ENCODE peak calls at places on chromosome X, in seven cellular contexts. J, N, K, Y, I, C and W are unnamed samples.

GRCh38 chrX:119155416-119156035 is 27.9 kb upstream of the KIAA1210 start:
- DNase-seq in Y (no peak), I (no peak), J (peak; percentile 81), K (no peak), C (no peak), N (no peak), W (no peak)

GRCh38 chrX:153307546-153308175 is 13.9 kb downstream of the PNMA6F start:
- DNase-seq in Y (peak; percentile 0), N (no peak), I (no peak), J (peak; percentile 8), C (no peak), K (no peak), W (no peak)

GRCh38 chrX:11722304-11722703 is 35.7 kb upstream of the MSL3 start:
- DNase-seq in I (no peak), N (no peak), K (no peak), Y (no peak), J (no peak), C (no peak), W (no peak)

GRCh38 chrX:22698151-22698550 is 301.6 kb upstream of the DDX53 start:
- DNase-seq in Y (no peak), J (no peak), K (no peak), C (no peak), N (no peak), I (no peak), W (no peak)

GRCh38 chrX:48520976-48521352 is 644 bp upstream of the EBP start:
- DNase-seq in I (no peak), K (no peak), Y (no peak), J (no peak), N (peak; percentile 37), C (no peak), W (no peak)

GRCh38 chrX:15718283-15718970 is 19.6 kb upstream of the CA5B start:
- DNase-seq in K (no peak), C (no peak), N (no peak), J (no peak), Y (no peak), I (no peak), W (no peak)

GRCh38 chrX:151505796-151506195 is 57.7 kb upstream of the PASD1 start:
- DNase-seq in N (peak; percentile 4), I (no peak), Y (peak; percentile 31), C (no peak), J (peak; percentile 0), K (peak; percentile 9), W (no peak)

GRCh38 chrX:69664693-69665092 is 48.8 kb downstream of the EDA start:
- DNase-seq in N (no peak), K (no peak), C (no peak), Y (no peak), J (peak; percentile 59), I (no peak), W (no peak)

GRCh38 chrX:30618160-30618765 is 35.0 kb upstream of the GK start:
- DNase-seq in N (no peak), C (no peak), J (peak; percentile 5), Y (no peak), K (no peak), I (no peak), W (no peak)

GRCh38 chrX:129310000-129310399 is 213.3 kb downstream of the SMARCA1 start:
- DNase-seq in K (no peak), J (no peak), I (no peak), Y (no peak), C (no peak), N (no peak), W (no peak)

GRCh38 chrX:72305286-72306084 is at the start of gene CITED1:
- DNase-seq in Y (peak; percentile 27), I (no peak), C (no peak), N (peak; percentile 65), J (no peak), K (no peak), W (no peak)

GRCh38 chrX:120452131-120452530 is 17.0 kb downstream of the LAMP2 start:
- DNase-seq in J (peak; percentile 48), C (no peak), K (no peak), Y (peak; percentile 64), I (no peak), N (peak; percentile 50), W (no peak)

GRCh38 chrX:10254746-10255145 is 98.0 kb downstream of the CLCN4 start:
- DNase-seq in C (no peak), Y (peak; percentile 25), K (no peak), N (peak; percentile 8), J (no peak), I (no peak), W (no peak)

GRCh38 chrX:9311411-9312160 is 153.3 kb upstream of the TBL1X start:
- DNase-seq in C (no peak), J (no peak), K (no peak), Y (no peak), I (no peak), N (no peak), W (no peak)

GRCh38 chrX:107741318-107741813 is 34.2 kb downstream of the TSC22D3 start:
- DNase-seq in K (no peak), J (no peak), N (no peak), Y (no peak), C (no peak), I (no peak), W (no peak)

GRCh38 chrX:107743995-107744394 is 31.6 kb downstream of the TSC22D3 start:
- DNase-seq in I (no peak), Y (no peak), C (no peak), J (no peak), N (no peak), K (no peak), W (no peak)

GRCh38 chrX:107742754-107743191 is 32.8 kb downstream of the TSC22D3 start:
- DNase-seq in Y (no peak), I (no peak), N (no peak), K (no peak), C (peak; percentile 42), J (no peak), W (no peak)

GRCh38 chrX:107747596-107748161 is 27.9 kb downstream of the TSC22D3 start:
- DNase-seq in K (peak; percentile 33), J (peak; percentile 64), C (no peak), I (no peak), Y (peak; percentile 81), N (no peak), W (no peak)

DNA sequence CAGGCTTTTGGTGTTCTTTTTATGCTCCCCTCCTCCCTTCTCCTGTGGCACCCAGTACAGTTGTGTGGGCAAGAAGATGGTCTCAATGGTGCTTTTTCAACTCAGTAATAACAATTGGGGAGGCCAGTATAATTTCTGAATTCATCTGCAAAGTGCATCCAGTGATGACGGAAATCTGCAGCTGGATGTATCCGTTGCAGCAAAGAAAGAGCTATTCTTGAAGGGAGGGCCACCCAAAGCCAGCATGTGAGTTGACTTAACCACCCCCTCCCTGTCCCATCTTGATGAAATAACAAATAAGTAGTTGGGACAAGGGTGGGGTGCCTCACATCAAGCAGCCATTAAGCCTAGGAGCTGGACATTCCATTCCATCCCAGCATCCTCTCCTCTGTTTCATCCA is 30.7 kb downstream of the TSC22D3 start:
- DNase-seq in J (no peak), C (no peak), I (no peak), Y (no peak), K (no peak), N (no peak), W (no peak)
- H3K4me1 ChIP-seq in J (peaks cover 70% of the 10 kb centered on the region), C (peaks cover 80% of the 10 kb centered on the region), I (peaks cover 46% of the 10 kb centered on the region), Y (peaks cover 45% of the 10 kb centered on the region), K (no peaks in the 10 kb centered on the region), N (peaks cover 11% of the 10 kb centered on the region), W (peaks cover 46% of the 10 kb centered on the region)

GRCh38 chrX:28552322-28552721 is 34.9 kb upstream of the IL1RAPL1 start:
- DNase-seq in I (no peak), Y (no peak), K (no peak), C (no peak), J (peak; percentile 6), N (no peak), W (no peak)
- H3K4me1 ChIP-seq in I (no peaks in the 10 kb centered on the region), Y (no peaks in the 10 kb centered on the region), K (no peaks in the 10 kb centered on the region), C (no peaks in the 10 kb centered on the region), J (no peaks in the 10 kb centered on the region), N (no peaks in the 10 kb centered on the region), W (no peaks in the 10 kb centered on the region)

DNA sequence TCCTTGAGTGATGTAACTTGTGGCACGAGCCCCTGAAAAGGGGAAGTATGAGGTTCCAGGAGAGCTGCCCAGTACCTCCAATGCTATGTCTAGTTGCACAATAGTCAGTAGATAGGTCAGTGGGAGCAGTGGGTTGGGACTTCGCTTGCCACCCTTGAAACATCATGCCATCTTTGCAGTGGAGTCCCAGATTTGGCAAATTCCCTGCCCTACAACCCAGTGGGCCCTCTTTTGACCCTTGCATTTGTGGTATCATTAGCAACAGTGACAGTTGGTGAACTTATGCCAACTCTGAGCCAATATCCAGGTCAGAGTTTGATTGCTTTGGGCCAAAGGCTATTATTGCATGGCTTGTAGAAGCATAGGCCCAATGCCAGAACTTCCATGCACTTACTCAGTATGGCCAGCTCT is 12.3 kb downstream of the FHL1 start:
- DNase-seq in C (no peak), Y (no peak), K (no peak), I (no peak), N (no peak), J (no peak), W (no peak)
- H3K4me1 ChIP-seq in C (peaks cover 10% of the 10 kb centered on the region), Y (peaks cover 52% of the 10 kb centered on the region), K (no peaks in the 10 kb centered on the region), I (peaks cover 11% of the 10 kb centered on the region), N (no peaks in the 10 kb centered on the region), J (no peaks in the 10 kb centered on the region), W (peaks cover 36% of the 10 kb centered on the region)

DNA sequence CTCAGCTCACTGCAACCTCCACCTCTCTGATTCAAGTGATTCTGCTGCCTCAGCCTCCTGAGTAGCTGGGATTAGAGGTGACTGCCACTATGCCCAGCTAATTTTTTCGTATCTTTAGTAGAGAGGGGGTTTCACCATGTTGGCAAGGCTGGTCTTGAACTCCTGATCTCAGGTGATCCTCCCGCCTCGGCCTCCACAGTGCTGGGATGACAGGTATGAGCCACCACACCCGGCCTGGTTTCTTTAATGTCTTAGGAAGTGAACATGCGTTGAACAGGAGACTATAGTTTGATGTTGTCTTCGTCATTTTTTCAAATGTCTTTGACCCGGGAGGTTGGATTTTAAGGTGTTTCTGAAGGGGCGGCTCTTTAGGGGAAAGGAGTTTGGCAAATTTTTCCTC is 91.0 kb downstream of the DHRSX start:
- DNase-seq in C (no peak), N (no peak), J (no peak), I (no peak), K (no peak), Y (no peak), W (no peak)
- H3K4me1 ChIP-seq in C (no peaks in the 10 kb centered on the region), N (peaks cover 2% of the 10 kb centered on the region), J (no peaks in the 10 kb centered on the region), I (no peaks in the 10 kb centered on the region), K (no peaks in the 10 kb centered on the region), Y (no peaks in the 10 kb centered on the region), W (no peaks in the 10 kb centered on the region)